ENCODE peak calls at places on chromosomes 4 and X, in four cellular contexts. T is fibroblast of pulmonary artery, J is A549, S is GM12865. W is an unnamed sample.

GRCh38 chr4:90118547-90119211 is 8.5 kb upstream of the CCSER1 start:
- DNase-seq in T (no peak), S (peak; percentile 46), J (no peak), W (no peak)

GRCh38 chr4:109185548-109185947 is 116.9 kb downstream of the COL25A1 start:
- DNase-seq in T (no peak), J (no peak), S (no peak), W (no peak)

GRCh38 chrX:148784859-148785655 is 284.6 kb downstream of the AFF2 start:
- DNase-seq in J (no peak), S (peak; percentile 71), T (no peak), W (no peak)

GRCh38 chr4:139600662-139601061 is 44.6 kb upstream of the SETD7 start:
- DNase-seq in T (no peak), J (no peak), S (no peak), W (no peak)

GRCh38 chr4:7861440-7861881 is 78.2 kb downstream of the AFAP1 start:
- DNase-seq in S (no peak), T (peak; percentile 96), J (no peak), W (no peak)

GRCh38 chr4:83830138-83830537 is 294.2 kb downstream of the GPAT3 start:
- DNase-seq in S (no peak), J (no peak), T (peak; percentile 48), W (no peak)

GRCh38 chr4:169246957-169247396 is 23.8 kb downstream of the SH3RF1 start:
- DNase-seq in S (no peak), J (no peak), T (no peak), W (no peak)

GRCh38 chr4:69054578-69055200 is 41.6 kb upstream of the UGT2B7 start:
- DNase-seq in S (peak; percentile 36), J (no peak), T (peak; percentile 95), W (no peak)

GRCh38 chr4:165190591-165191212 is 16.7 kb upstream of the KLHL2 start:
- DNase-seq in S (no peak), J (no peak), T (peak; percentile 13), W (no peak)

GRCh38 chr4:4572821-4573220 is 31.0 kb upstream of the STX18 start:
- DNase-seq in S (no peak), T (peak; percentile 46), J (no peak), W (no peak)

GRCh38 chrX:119753001-119753400 is 5.4 kb upstream of the SOWAHD start:
- DNase-seq in T (no peak), S (no peak), J (no peak), W (no peak)

GRCh38 chrX:74925210-74926088 is at the start of gene NEXMIF:
- DNase-seq in J (peak; percentile 45), T (peak; percentile 7), S (peak; percentile 79), W (peak; percentile 71)

GRCh38 chr4:48445704-48446103 is 37.4 kb upstream of the SLC10A4 start:
- DNase-seq in J (peak; percentile 3), S (peak; percentile 12), T (peak; percentile 49), W (no peak)

GRCh38 chr4:48042979-48043461 is 26.4 kb downstream of the NIPAL1 start:
- DNase-seq in T (no peak), J (no peak), S (peak; percentile 26), W (no peak)

GRCh38 chrX:146863566-146863965 is 49.0 kb upstream of the CXorf51A start:
- DNase-seq in S (no peak), T (no peak), J (no peak), W (no peak)

GRCh38 chrX:44343412-44343942 is at the start of gene EFHC2:
- DNase-seq in T (peak; percentile 20), J (peak; percentile 19), S (peak; percentile 2), W (peak; percentile 76)

GRCh38 chr4:103046416-103047290 is 27.1 kb upstream of the SLC9B1 start:
- DNase-seq in T (peak; percentile 68), J (peak; percentile 21), S (peak; percentile 68), W (no peak)

GRCh38 chrX:15336023-15336413 is 695 bp upstream of the PIGA start:
- DNase-seq in T (peak; percentile 80), S (peak; percentile 18), J (peak; percentile 53), W (no peak)
- H3K4me3 ChIP-seq in T (peak overlapping the region; percentile 64), S (peak overlapping the region; percentile 62), J (peak overlapping the region; percentile 58), W (peak overlapping the region; percentile 84)

GRCh38 chrX:52363247-52363883 is 5.5 kb upstream of the XAGE2 start:
- DNase-seq in J (no peak), T (no peak), S (no peak), W (no peak)
- TF ChIP-seq CTCF in J (no peak), T (no peak), S (no peak), W (no peak)

GRCh38 chrX:38561951-38562719 is 793 bp downstream of the TSPAN7 start:
- DNase-seq in T (no peak), J (no peak), S (no peak), W (peak; percentile 66)
- H3K4me3 ChIP-seq in T (peak overlapping the region; percentile 46), J (peak overlapping the region; percentile 54), S (peak overlapping the region; percentile 44), W (peak overlapping the region; percentile 71)

GRCh38 chr4:61541474-61541873 is 341.3 kb downstream of the ADGRL3 start:
- DNase-seq in S (no peak), J (no peak), T (no peak), W (no peak)
- TF ChIP-seq CTCF in S (no peak), J (no peak), T (no peak), W (no peak)

GRCh38 chr4:3501825-3502425 is 30.3 kb downstream of the LRPAP1 start:
- DNase-seq in J (no peak), S (no peak), T (no peak), W (no peak)

GRCh38 chr4:3500634-3501101 is 31.6 kb downstream of the LRPAP1 start:
- DNase-seq in J (no peak), S (no peak), T (no peak), W (no peak)

GRCh38 chr4:3501126-3501824 is 30.9 kb downstream of the LRPAP1 start:
- DNase-seq in T (no peak), J (no peak), S (no peak), W (no peak)

GRCh38 chr4:3505231-3505630 is 27.0 kb downstream of the LRPAP1 start:
- DNase-seq in T (no peak), S (no peak), J (no peak), W (no peak)

GRCh38 chr4:3502941-3503936 is 29.0 kb downstream of the LRPAP1 start:
- DNase-seq in S (no peak), J (no peak), T (no peak), W (no peak)
- H3K4me3 ChIP-seq in S (no peak overlapping the region), J (no peak overlapping the region), T (no peak overlapping the region), W (no peak overlapping the region)

DNA sequence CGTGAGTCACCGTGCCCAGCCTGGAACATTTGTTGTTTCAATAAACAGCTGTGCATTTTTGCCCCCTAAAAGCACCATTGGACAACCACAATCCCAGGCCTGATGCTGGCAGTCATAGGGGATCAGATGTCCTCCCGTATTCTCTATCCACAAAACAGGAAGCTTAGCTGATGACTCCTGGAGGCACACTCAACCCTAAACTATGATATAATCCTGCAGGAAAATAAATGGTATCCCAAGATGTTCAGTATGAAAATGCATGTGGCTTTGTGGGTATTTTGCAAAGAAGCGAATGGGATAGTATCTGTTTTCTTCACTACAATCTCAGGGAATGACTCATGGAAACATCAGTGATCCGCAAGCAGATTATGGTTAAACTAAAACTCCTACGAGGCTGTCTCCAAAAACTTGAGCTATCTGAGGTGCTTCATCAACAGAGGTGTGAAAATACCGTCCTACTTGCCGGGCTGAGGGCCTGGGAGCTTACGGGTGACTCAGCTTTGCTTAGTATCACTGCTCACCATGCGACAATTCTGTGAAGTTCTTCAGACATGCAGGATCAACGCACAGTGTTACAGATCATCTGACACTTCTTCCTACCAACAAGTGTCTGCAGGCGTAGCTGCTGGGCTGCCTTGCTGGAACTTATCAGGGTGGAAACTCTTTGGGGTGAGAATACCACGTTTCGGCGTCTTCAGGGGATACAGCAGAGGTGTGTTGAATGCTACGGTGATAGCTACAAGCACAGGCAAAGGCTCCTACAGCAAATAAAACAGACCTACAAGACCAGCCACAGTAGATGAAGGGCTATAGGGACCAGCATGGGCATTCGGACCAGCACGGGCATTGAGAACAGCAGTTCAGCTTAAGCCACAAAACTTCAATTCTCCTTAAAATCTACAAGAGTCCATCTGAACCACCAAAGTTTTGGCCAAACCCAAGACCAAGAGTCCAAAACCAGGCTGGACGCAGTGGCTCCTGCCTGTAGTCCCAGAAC is 148.5 kb downstream of the DHRSX start:
- DNase-seq in S (no peak), T (peak; percentile 69), J (peak; percentile 68), W (no peak)
- TF ChIP-seq CTCF in S (no peak), T (no peak), J (no peak), W (no peak)

GRCh38 chrX:110341189-110342035 is 17.2 kb upstream of the RTL9 start:
- DNase-seq in S (peak; percentile 26), J (no peak), T (peak; percentile 73), W (no peak)
- H3K4me3 ChIP-seq in S (no peak overlapping the region), J (no peak overlapping the region), T (no peak overlapping the region), W (no peak overlapping the region)

DNA sequence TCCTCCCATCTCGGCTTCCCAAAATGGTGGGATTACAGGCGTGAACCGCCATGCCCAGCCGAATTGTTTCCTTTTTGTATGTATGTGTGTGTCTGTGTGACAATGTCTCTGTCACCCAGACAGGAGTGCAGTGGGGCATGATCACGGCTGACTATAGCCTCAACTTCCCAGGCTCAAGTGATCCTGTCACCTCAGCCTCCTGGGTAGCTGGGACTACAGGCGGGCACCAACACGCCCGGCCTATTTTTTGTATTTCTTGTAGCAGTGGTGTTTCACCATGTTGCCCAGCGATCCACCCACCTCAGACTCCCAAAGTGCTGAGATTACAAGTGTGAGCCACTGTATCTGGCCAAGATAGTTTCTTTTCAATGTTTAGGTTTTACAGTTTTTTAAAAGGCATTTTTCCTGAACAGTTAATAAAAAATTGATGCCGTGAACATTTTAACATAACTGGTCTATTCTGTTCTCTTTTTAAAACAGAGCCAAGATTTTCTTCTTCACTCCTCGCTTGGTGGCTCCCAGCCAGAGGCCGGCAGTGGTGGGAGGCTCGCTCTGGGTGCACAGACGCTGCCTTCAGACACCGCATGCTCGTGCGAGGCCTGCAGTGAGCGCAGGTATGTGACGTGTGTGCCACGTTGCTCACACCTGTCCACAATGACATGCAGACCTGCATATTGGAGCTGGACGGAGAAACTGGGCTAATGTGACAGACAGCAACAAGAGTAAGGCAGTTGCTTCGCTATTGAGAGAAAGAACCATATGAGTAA is 88.5 kb downstream of the FAM193A start:
- DNase-seq in T (no peak), S (no peak), J (no peak), W (no peak)
- TF ChIP-seq CTCF in T (no peak), S (no peak), J (no peak), W (no peak)

GRCh38 chr4:173507471-173508385 is 22.3 kb downstream of the HAND2 start:
- DNase-seq in J (no peak), T (no peak), S (no peak), W (no peak)
- H3K4me3 ChIP-seq in J (no peak overlapping the region), T (no peak overlapping the region), S (no peak overlapping the region), W (no peak overlapping the region)

W was measured in kidney.